ENCODE peak calls at places on chromosomes 2 and 18, in six cellular contexts. W is IMR-90, S is A549, Q is GM12878, V is K562, P is SK-N-SH. Z is an unnamed sample.

GRCh38 chr18:37392648-37393047 is 172.9 kb downstream of the CELF4 start:
- DNase-seq in Q (no peak), P (no peak), V (no peak), S (no peak), W (no peak), Z (no peak)

GRCh38 chr2:44859337-44859736 is 82.2 kb upstream of the SIX3 start:
- DNase-seq in V (no peak), S (no peak), P (no peak), W (no peak), Q (no peak), Z (no peak)

GRCh38 chr2:203280428-203281064 is 41.7 kb downstream of the CYP20A1 start:
- DNase-seq in Q (no peak), V (no peak), W (no peak), S (no peak), P (no peak), Z (no peak)

GRCh38 chr2:230939066-230939591 is 14.1 kb upstream of the GPR55 start:
- DNase-seq in W (no peak), S (no peak), Q (no peak), P (no peak), V (no peak), Z (no peak)

GRCh38 chr2:45010706-45011036 is 1.4 kb upstream of the SIX2 start:
- DNase-seq in Q (no peak), S (no peak), V (no peak), P (no peak), W (no peak), Z (no peak)

GRCh38 chr2:19178175-19178574 is 180.2 kb downstream of the OSR1 start:
- DNase-seq in P (no peak), Q (no peak), S (no peak), W (peak), V (no peak), Z (no peak)

GRCh38 chr2:61435291-61435690 is 35.6 kb downstream of the USP34 start:
- DNase-seq in V (no peak), W (no peak), Q (no peak), S (no peak), P (no peak), Z (no peak)

GRCh38 chr2:152813381-152813780 is 95.0 kb downstream of the ARL6IP6 start:
- DNase-seq in V (no peak), P (no peak), S (no peak), W (no peak), Q (no peak), Z (no peak)

GRCh38 chr2:191637182-191638078 is 40.5 kb upstream of the NABP1 start:
- DNase-seq in S (peak), V (peak), W (peak), P (no peak), Q (no peak), Z (peak)

GRCh38 chr2:221596192-221596591 is 24.1 kb upstream of the EPHA4 start:
- DNase-seq in V (no peak), Q (no peak), S (no peak), P (no peak), W (peak), Z (no peak)

GRCh38 chr2:207163815-207164747 is 1.7 kb downstream of the KLF7 start:
- DNase-seq in P (no peak), Q (no peak), V (no peak), W (peak), S (peak), Z (peak)

GRCh38 chr2:228355897-228356296 is 174.4 kb upstream of the SPHKAP start:
- DNase-seq in Q (no peak), P (no peak), W (no peak), S (no peak), V (no peak), Z (no peak)

GRCh38 chr18:8153887-8154583 is 455.2 kb upstream of the RAB12 start:
- DNase-seq in W (peak), Q (no peak), P (no peak), S (no peak), V (no peak), Z (no peak)

GRCh38 chr2:240551809-240552208 is 6.0 kb downstream of the ANKMY1 start:
- DNase-seq in Q (no peak), P (no peak), W (no peak), V (no peak), S (no peak), Z (no peak)

GRCh38 chr18:62523631-62524442 is 1.0 kb downstream of the ZCCHC2 start:
- DNase-seq in Q (no peak), V (peak), W (peak), P (peak), S (peak), Z (no peak)

GRCh38 chr2:33336036-33336625 is 140.3 kb upstream of the RASGRP3 start:
- DNase-seq in W (no peak), Q (no peak), S (no peak), V (no peak), P (no peak), Z (no peak)

DNA sequence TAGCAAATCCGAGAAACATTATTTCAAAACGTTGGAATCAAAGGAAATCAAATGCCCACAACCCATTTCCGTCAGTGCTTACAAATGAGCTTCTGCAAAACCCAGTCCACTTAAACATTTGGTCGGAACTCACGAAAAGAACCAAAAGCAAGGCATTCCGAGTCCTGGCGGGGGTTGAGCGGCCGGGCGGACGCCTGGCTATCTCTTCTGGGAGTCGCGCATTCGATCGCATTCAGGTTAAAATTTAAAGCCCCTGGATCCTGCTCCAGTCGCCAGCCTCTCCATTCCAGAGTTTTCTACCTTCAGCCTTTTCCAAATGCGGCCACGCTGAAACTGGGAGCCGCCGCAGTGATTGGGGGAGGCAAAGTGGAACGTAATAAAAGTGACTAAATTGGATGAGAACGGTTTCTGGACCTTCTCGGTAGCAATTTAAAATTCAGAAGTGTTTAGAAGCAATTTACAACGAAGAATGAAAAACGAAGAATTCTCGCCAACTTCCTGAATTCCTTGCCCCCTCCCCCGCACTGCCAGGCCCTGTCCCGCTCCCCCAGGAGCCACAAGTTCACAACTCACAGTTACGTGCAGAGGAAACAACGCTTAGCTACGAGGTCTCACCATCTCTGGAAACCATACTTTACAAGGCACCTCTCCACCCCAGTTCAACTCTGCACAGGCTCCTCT is 1.8 kb upstream of the GATA6 start:
- DNase-seq in V (no peak), P (peak), S (peak), W (no peak), Q (no peak), Z (no peak)
- TF ChIP-seq RFX5 in V (no peak), P (no peak), S (no peak), W (no peak), Q (no peak), Z (no peak)

DNA sequence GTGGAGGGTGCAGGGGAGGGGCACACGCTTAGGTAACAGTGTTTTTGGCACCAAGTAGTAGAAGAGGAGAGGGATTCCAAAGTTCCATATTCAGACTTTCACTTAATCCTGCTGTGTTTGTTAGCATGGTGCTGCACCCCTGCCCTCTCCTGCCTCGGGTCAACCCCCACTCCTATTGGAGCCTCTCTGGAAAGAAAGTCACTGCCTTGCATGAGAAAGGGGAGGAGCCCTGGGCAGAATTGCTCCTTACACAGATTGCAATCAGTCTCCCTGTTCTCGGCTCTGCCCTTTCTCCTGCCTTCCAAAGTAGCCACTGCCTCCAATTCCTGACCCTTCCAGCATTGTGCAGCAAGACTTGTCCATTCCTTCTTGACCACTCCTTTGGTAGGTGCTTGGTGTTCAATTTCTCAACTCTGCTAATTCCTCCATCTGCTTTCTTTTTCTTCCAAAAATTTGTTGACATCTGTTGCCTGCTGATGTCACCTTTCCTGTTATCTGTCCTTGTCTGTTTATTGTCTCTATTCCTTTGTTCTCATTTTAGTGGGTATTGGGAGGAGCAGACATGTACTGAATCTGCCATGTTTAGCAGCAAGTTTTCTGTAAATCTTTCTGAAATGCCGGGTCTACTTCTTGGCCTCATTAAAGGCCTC is 225.4 kb downstream of the LOXHD1 start:
- DNase-seq in P (peak), Q (no peak), V (no peak), W (no peak), S (no peak), Z (no peak)
- TF ChIP-seq RFX5 in P (no peak), Q (no peak), V (no peak), W (no peak), S (no peak), Z (no peak)

GRCh38 chr2:98912221-98912851 is 23.7 kb downstream of the CRACDL start:
- DNase-seq in P (peak), S (peak), V (no peak), Q (no peak), W (peak), Z (no peak)
- TF ChIP-seq RFX5 in P (no peak), S (no peak), V (no peak), Q (no peak), W (no peak), Z (no peak)

DNA sequence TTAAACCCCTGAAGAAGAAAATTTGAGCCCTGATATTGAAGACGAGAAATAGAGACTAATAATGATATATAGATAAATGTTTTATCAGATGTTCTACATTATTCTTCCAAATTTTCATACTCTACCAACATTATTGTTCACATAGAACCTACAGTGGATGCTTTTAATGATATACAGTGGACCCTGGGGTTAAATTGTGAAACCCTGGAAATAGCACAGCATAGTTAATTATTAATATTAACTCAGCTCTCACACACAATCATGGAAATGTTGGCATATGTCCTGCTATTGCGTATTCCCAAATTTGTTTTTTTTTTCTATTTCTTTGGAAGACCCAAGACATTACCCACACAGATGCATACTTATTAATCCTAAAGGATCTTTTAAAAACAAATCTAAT is 579.9 kb downstream of the CCDC85A start:
- DNase-seq in V (no peak), W (no peak), Q (no peak), P (no peak), S (no peak), Z (no peak)
- TF ChIP-seq RFX5 in V (no peak), W (no peak), Q (no peak), P (no peak), S (no peak), Z (no peak)

GRCh38 chr18:78711316-78711715 is 268.3 kb upstream of the SALL3 start:
- DNase-seq in Q (no peak), W (no peak), S (no peak), P (no peak), V (no peak), Z (no peak)
- TF ChIP-seq RFX5 in Q (no peak), W (no peak), S (no peak), P (no peak), V (no peak), Z (no peak)

GRCh38 chr2:148909114-148909513 is 34.1 kb downstream of the KIF5C start:
- DNase-seq in V (no peak), S (no peak), Q (no peak), W (peak), P (no peak), Z (no peak)

GRCh38 chr2:148917431-148917830 is 42.4 kb downstream of the KIF5C start:
- DNase-seq in W (no peak), Q (no peak), S (no peak), V (no peak), P (no peak), Z (no peak)

GRCh38 chr2:148918554-148918953 is 43.5 kb downstream of the KIF5C start:
- DNase-seq in S (no peak), Q (no peak), P (no peak), V (no peak), W (no peak), Z (no peak)

GRCh38 chr2:148914463-148914862 is 39.4 kb downstream of the KIF5C start:
- DNase-seq in Q (no peak), S (no peak), V (no peak), P (no peak), W (no peak), Z (no peak)
- TF ChIP-seq RFX5 in Q (no peak), S (no peak), V (no peak), P (no peak), W (no peak), Z (no peak)

DNA sequence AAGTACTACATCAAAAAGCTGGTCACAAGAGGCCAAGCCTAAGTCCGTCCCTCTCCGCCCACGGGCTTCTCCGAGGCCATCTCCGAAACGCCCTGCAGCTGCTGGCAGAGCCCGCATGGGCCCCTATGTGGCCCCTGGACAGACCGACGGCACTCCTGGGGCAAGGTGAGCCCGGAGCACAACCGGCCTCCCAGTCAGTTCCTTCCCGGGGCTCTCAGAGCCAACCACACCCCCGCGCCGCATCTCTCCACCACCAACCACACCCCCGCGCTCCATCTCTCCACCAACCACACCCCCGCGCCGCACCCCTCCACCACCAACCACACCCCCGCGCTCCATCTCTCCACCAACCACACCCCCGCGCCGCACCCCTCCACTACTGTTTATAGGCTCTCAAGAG is 93.5 kb downstream of the ZNF516 start:
- DNase-seq in W (no peak), V (peak), Q (no peak), S (no peak), P (peak), Z (no peak)
- TF ChIP-seq RFX5 in W (no peak), V (no peak), Q (no peak), S (no peak), P (no peak), Z (no peak)

GRCh38 chr18:79923896-79924585 is 27.4 kb downstream of the SLC66A2 start:
- DNase-seq in S (no peak), Q (no peak), W (no peak), V (no peak), P (no peak), Z (no peak)
- TF ChIP-seq RFX5 in S (no peak), Q (no peak), W (no peak), V (no peak), P (no peak), Z (no peak)